ENCODE peak calls at places on chromosomes 6 and 20, in five cellular contexts. C is immature natural killer cell; R is Kasumi-1; V is HS-5; B is activated T-helper 9 cell treated with anti-CD3 and anti-CD28 coated beads, Interleukin-2, amount 50 U/mL, for 16 hours. F is an unnamed sample.

GRCh38 chr6:38584731-38585130 is 55.0 kb downstream of the BTBD9 start:
- DNase-seq in C (no peak), R (no peak), V (no peak), B (no peak), F (no peak)

GRCh38 chr20:47314647-47315338 is 41.7 kb downstream of the ZMYND8 start:
- DNase-seq in C (no peak), R (no peak), V (no peak), B (no peak), F (no peak)

GRCh38 chr6:4055420-4056041 is 23.4 kb downstream of the FAM217A start:
- DNase-seq in C (no peak), R (peak; percentile 64), V (peak; percentile 53), B (no peak), F (peak; percentile 92)

GRCh38 chr20:53100476-53100911 is 128.3 kb downstream of the TSHZ2 start:
- DNase-seq in C (no peak), R (no peak), V (no peak), B (no peak), F (no peak)

GRCh38 chr20:9306521-9306920 is 207.9 kb upstream of the LAMP5 start:
- DNase-seq in C (no peak), R (no peak), V (no peak), B (no peak), F (no peak)

GRCh38 chr6:141139461-141139860 is 993.3 kb upstream of the GJE1 start:
- DNase-seq in C (no peak), R (no peak), V (no peak), B (no peak), F (no peak)

GRCh38 chr6:105280033-105280432 is 100.2 kb upstream of the POPDC3 start:
- DNase-seq in C (no peak), R (no peak), V (no peak), B (no peak), F (no peak)

GRCh38 chr20:48736231-48736630 is 91.6 kb downstream of the PREX1 start:
- DNase-seq in C (no peak), R (no peak), V (no peak), B (no peak), F (no peak)

GRCh38 chr6:130385059-130385695 is 19.4 kb downstream of the TMEM200A start:
- DNase-seq in C (no peak), R (no peak), V (no peak), B (no peak), F (no peak)

GRCh38 chr6:156775717-156776116 is 1.5 kb upstream of the ARID1B start:
- DNase-seq in C (no peak), R (no peak), V (no peak), B (no peak), F (peak; percentile 55)

GRCh38 chr6:156879235-156879995 is 102.2 kb downstream of the ARID1B start:
- DNase-seq in C (no peak), R (no peak), V (no peak), B (no peak), F (peak; percentile 36)

GRCh38 chr6:52376763-52377162 is 14.8 kb downstream of the PAQR8 start:
- DNase-seq in C (no peak), R (no peak), V (no peak), B (no peak), F (no peak)

GRCh38 chr20:46354920-46355654 is 46.8 kb upstream of the CDH22 start:
- DNase-seq in C (no peak), R (no peak), V (no peak), B (no peak), F (no peak)

GRCh38 chr6:110270166-110270565 is 88.0 kb downstream of the METTL24 start:
- DNase-seq in C (no peak), R (no peak), V (peak; percentile 8), B (no peak), F (no peak)

GRCh38 chr20:46139908-46140482 is 21.9 kb downstream of the CD40 start:
- DNase-seq in C (no peak), R (no peak), V (no peak), B (no peak), F (no peak)

GRCh38 chr6:44071670-44072451 is 55.4 kb downstream of the MRPL14 start:
- DNase-seq in C (no peak), R (no peak), V (peak; percentile 94), B (no peak), F (peak; percentile 31)

GRCh38 chr6:24734166-24734565 is 15.2 kb upstream of the C6orf62 start:
- DNase-seq in C (no peak), R (no peak), V (no peak), B (no peak), F (no peak)

GRCh38 chr20:50399917-50400704 is 110.1 kb upstream of the PTPN1 start:
- DNase-seq in C (no peak), R (no peak), V (no peak), B (no peak), F (peak; percentile 30)

GRCh38 chr20:32707691-32708581 is 34.2 kb upstream of the C20orf203 start:
- DNase-seq in C (no peak), R (no peak), V (peak; percentile 84), B (no peak), F (peak; percentile 86)

GRCh38 chr6:46772754-46773153 is 20.4 kb upstream of the MEP1A start:
- DNase-seq in C (no peak), R (peak; percentile 97), V (no peak), B (no peak), F (no peak)

GRCh38 chr6:11215773-11216172 is 16.7 kb downstream of the NEDD9 start:
- DNase-seq in C (no peak), R (no peak), V (no peak), B (no peak), F (peak; percentile 49)

GRCh38 chr6:18241208-18241836 is 23.0 kb downstream of the DEK start:
- DNase-seq in C (no peak), R (no peak), V (no peak), B (no peak), F (peak; percentile 23)

GRCh38 chr6:19301980-19302379 is 535.2 kb upstream of the ID4 start:
- DNase-seq in C (no peak), R (no peak), V (peak; percentile 2), B (no peak), F (no peak)

GRCh38 chr6:28811873-28812272 is 111.9 kb downstream of the TRIM27 start:
- DNase-seq in C (no peak), R (peak; percentile 24), V (no peak), B (no peak), F (no peak)

GRCh38 chr20:51571470-51571794 is 28.9 kb upstream of the NFATC2 start:
- DNase-seq in C (no peak), R (no peak), V (no peak), B (no peak), F (no peak)

GRCh38 chr6:247353-247752 is 44.9 kb upstream of the DUSP22 start:
- DNase-seq in C (no peak), R (no peak), V (no peak), B (no peak), F (no peak)

GRCh38 chr20:12219798-12220197 is 302.1 kb downstream of the BTBD3 start:
- DNase-seq in C (no peak), R (no peak), V (no peak), B (no peak), F (no peak)